ENCODE peak calls at places on chromosomes 1 and 21, in eight cellular contexts. One of them, this sample, is unnamed.

GRCh38 chr1:89692601-89693503 is 59.9 kb downstream of the LRRC8C start:
- DNase-seq in SK-N-SH: peak; percentile 64
- DNase-seq in IMR-90: peak; percentile 79
- DNase-seq in fibroblast of lung: peak; percentile 20
- DNase-seq in tibial artery: no peak
- DNase-seq in neural progenitor cell: no peak
- DNase-seq in aorta: no peak
- DNase-seq in OCI-LY7: peak; percentile 80
- DNase-seq in this sample: no peak

GRCh38 chr21:31248598-31248997 is 95.5 kb downstream of the TIAM1 start:
- DNase-seq in aorta: no peak
- DNase-seq in IMR-90: peak; percentile 63
- DNase-seq in fibroblast of lung: peak; percentile 68
- DNase-seq in neural progenitor cell: no peak
- DNase-seq in tibial artery: no peak
- DNase-seq in OCI-LY7: no peak
- DNase-seq in SK-N-SH: no peak
- DNase-seq in this sample: no peak

GRCh38 chr1:15118579-15118978 is 35.0 kb upstream of the TMEM51 start:
- DNase-seq in tibial artery: no peak
- DNase-seq in fibroblast of lung: no peak
- DNase-seq in neural progenitor cell: no peak
- DNase-seq in OCI-LY7: no peak
- DNase-seq in IMR-90: no peak
- DNase-seq in SK-N-SH: no peak
- DNase-seq in aorta: no peak
- DNase-seq in this sample: peak; percentile 28

GRCh38 chr1:170533331-170533730 is 1.4 kb downstream of the GORAB start:
- DNase-seq in tibial artery: no peak
- DNase-seq in SK-N-SH: no peak
- DNase-seq in aorta: no peak
- DNase-seq in OCI-LY7: no peak
- DNase-seq in neural progenitor cell: no peak
- DNase-seq in IMR-90: peak; percentile 70
- DNase-seq in fibroblast of lung: peak; percentile 72
- DNase-seq in this sample: no peak

GRCh38 chr1:153534933-153535663 is 693 bp downstream of the S100A6 start:
- DNase-seq in IMR-90: no peak
- DNase-seq in neural progenitor cell: no peak
- DNase-seq in OCI-LY7: no peak
- DNase-seq in tibial artery: peak; percentile 88
- DNase-seq in aorta: peak; percentile 85
- DNase-seq in fibroblast of lung: peak; percentile 28
- DNase-seq in SK-N-SH: no peak
- DNase-seq in this sample: no peak

GRCh38 chr1:25758466-25759070 is 41.4 kb upstream of the SELENON start:
- DNase-seq in IMR-90: no peak
- DNase-seq in SK-N-SH: no peak
- DNase-seq in aorta: no peak
- DNase-seq in fibroblast of lung: no peak
- DNase-seq in neural progenitor cell: no peak
- DNase-seq in OCI-LY7: no peak
- DNase-seq in tibial artery: no peak
- DNase-seq in this sample: no peak

GRCh38 chr1:8158995-8159394 is 132.9 kb upstream of the ERRFI1 start:
- DNase-seq in fibroblast of lung: no peak
- DNase-seq in aorta: no peak
- DNase-seq in tibial artery: no peak
- DNase-seq in SK-N-SH: no peak
- DNase-seq in neural progenitor cell: no peak
- DNase-seq in OCI-LY7: no peak
- DNase-seq in IMR-90: no peak
- DNase-seq in this sample: no peak

GRCh38 chr1:20439282-20439681 is 46.7 kb downstream of the CAMK2N1 start:
- DNase-seq in neural progenitor cell: peak; percentile 65
- DNase-seq in aorta: no peak
- DNase-seq in IMR-90: peak; percentile 55
- DNase-seq in tibial artery: no peak
- DNase-seq in fibroblast of lung: peak; percentile 41
- DNase-seq in OCI-LY7: no peak
- DNase-seq in SK-N-SH: no peak
- DNase-seq in this sample: no peak

GRCh38 chr21:31490471-31490870 is 146.4 kb upstream of the TIAM1 start:
- DNase-seq in aorta: no peak
- DNase-seq in IMR-90: no peak
- DNase-seq in tibial artery: no peak
- DNase-seq in neural progenitor cell: no peak
- DNase-seq in OCI-LY7: peak; percentile 5
- DNase-seq in fibroblast of lung: no peak
- DNase-seq in SK-N-SH: no peak
- DNase-seq in this sample: no peak

GRCh38 chr1:35660581-35661473 is 19.5 kb upstream of the PSMB2 start:
- DNase-seq in neural progenitor cell: peak; percentile 92
- DNase-seq in SK-N-SH: no peak
- DNase-seq in IMR-90: peak; percentile 75
- DNase-seq in tibial artery: no peak
- DNase-seq in fibroblast of lung: peak; percentile 65
- DNase-seq in aorta: no peak
- DNase-seq in OCI-LY7: no peak
- DNase-seq in this sample: no peak

GRCh38 chr1:37720231-37721130 is 28.2 kb downstream of the CDCA8 start:
- DNase-seq in neural progenitor cell: no peak
- DNase-seq in fibroblast of lung: no peak
- DNase-seq in IMR-90: no peak
- DNase-seq in aorta: no peak
- DNase-seq in tibial artery: no peak
- DNase-seq in OCI-LY7: no peak
- DNase-seq in SK-N-SH: no peak
- DNase-seq in this sample: no peak

GRCh38 chr1:81349194-81349965 is 451.4 kb upstream of the ADGRL2 start:
- DNase-seq in aorta: no peak
- DNase-seq in tibial artery: no peak
- DNase-seq in neural progenitor cell: peak; percentile 37
- DNase-seq in OCI-LY7: no peak
- DNase-seq in fibroblast of lung: no peak
- DNase-seq in SK-N-SH: peak; percentile 6
- DNase-seq in IMR-90: no peak
- DNase-seq in this sample: no peak

GRCh38 chr1:82697965-82698364 is 897.2 kb downstream of the ADGRL2 start:
- DNase-seq in neural progenitor cell: no peak
- DNase-seq in aorta: no peak
- DNase-seq in SK-N-SH: no peak
- DNase-seq in tibial artery: no peak
- DNase-seq in IMR-90: no peak
- DNase-seq in OCI-LY7: no peak
- DNase-seq in fibroblast of lung: no peak
- DNase-seq in this sample: no peak

GRCh38 chr21:36694041-36694515 is 4.8 kb upstream of the SIM2 start:
- DNase-seq in aorta: no peak
- DNase-seq in IMR-90: peak; percentile 65
- DNase-seq in neural progenitor cell: peak; percentile 56
- DNase-seq in OCI-LY7: no peak
- DNase-seq in fibroblast of lung: peak; percentile 36
- DNase-seq in SK-N-SH: peak; percentile 37
- DNase-seq in tibial artery: no peak
- DNase-seq in this sample: peak; percentile 51

GRCh38 chr1:236536540-236536939 is 12.8 kb downstream of the LGALS8 start:
- DNase-seq in SK-N-SH: no peak
- DNase-seq in neural progenitor cell: no peak
- DNase-seq in aorta: no peak
- DNase-seq in IMR-90: no peak
- DNase-seq in fibroblast of lung: no peak
- DNase-seq in OCI-LY7: no peak
- DNase-seq in tibial artery: no peak
- DNase-seq in this sample: no peak

GRCh38 chr1:224432672-224433040 is 1.9 kb downstream of the WDR26 start:
- DNase-seq in fibroblast of lung: peak; percentile 16
- DNase-seq in SK-N-SH: peak; percentile 31
- DNase-seq in aorta: no peak
- DNase-seq in IMR-90: no peak
- DNase-seq in tibial artery: no peak
- DNase-seq in OCI-LY7: peak; percentile 23
- DNase-seq in neural progenitor cell: peak; percentile 8
- DNase-seq in this sample: no peak

GRCh38 chr1:20255666-20256065 is 35.0 kb upstream of the VWA5B1 start:
- DNase-seq in fibroblast of lung: peak; percentile 84
- DNase-seq in OCI-LY7: no peak
- DNase-seq in neural progenitor cell: no peak
- DNase-seq in tibial artery: no peak
- DNase-seq in aorta: no peak
- DNase-seq in IMR-90: peak; percentile 78
- DNase-seq in SK-N-SH: no peak
- DNase-seq in this sample: no peak

GRCh38 chr1:111769517-111770146 is 13.9 kb downstream of the DDX20 start:
- DNase-seq in SK-N-SH: peak; percentile 66
- DNase-seq in OCI-LY7: peak; percentile 80
- DNase-seq in aorta: no peak
- DNase-seq in neural progenitor cell: peak; percentile 57
- DNase-seq in IMR-90: peak; percentile 78
- DNase-seq in tibial artery: no peak
- DNase-seq in fibroblast of lung: peak; percentile 54
- DNase-seq in this sample: peak; percentile 21

GRCh38 chr1:25569599-25570458 is 26.4 kb downstream of the LDLRAP1 start:
- DNase-seq in OCI-LY7: peak; percentile 33
- DNase-seq in fibroblast of lung: peak; percentile 65
- DNase-seq in neural progenitor cell: no peak
- DNase-seq in IMR-90: no peak
- DNase-seq in tibial artery: no peak
- DNase-seq in SK-N-SH: no peak
- DNase-seq in aorta: no peak
- DNase-seq in this sample: peak; percentile 94

GRCh38 chr1:70358921-70359564 is 4.5 kb upstream of the ANKRD13C start:
- DNase-seq in SK-N-SH: no peak
- DNase-seq in aorta: no peak
- DNase-seq in tibial artery: no peak
- DNase-seq in fibroblast of lung: peak; percentile 87
- DNase-seq in neural progenitor cell: no peak
- DNase-seq in OCI-LY7: no peak
- DNase-seq in IMR-90: peak; percentile 46
- DNase-seq in this sample: no peak

GRCh38 chr1:116278541-116278866 is 94.5 kb upstream of the ATP1A1 start:
- DNase-seq in aorta: no peak
- DNase-seq in fibroblast of lung: no peak
- DNase-seq in tibial artery: no peak
- DNase-seq in OCI-LY7: no peak
- DNase-seq in IMR-90: no peak
- DNase-seq in SK-N-SH: no peak
- DNase-seq in neural progenitor cell: no peak
- DNase-seq in this sample: no peak

DNA sequence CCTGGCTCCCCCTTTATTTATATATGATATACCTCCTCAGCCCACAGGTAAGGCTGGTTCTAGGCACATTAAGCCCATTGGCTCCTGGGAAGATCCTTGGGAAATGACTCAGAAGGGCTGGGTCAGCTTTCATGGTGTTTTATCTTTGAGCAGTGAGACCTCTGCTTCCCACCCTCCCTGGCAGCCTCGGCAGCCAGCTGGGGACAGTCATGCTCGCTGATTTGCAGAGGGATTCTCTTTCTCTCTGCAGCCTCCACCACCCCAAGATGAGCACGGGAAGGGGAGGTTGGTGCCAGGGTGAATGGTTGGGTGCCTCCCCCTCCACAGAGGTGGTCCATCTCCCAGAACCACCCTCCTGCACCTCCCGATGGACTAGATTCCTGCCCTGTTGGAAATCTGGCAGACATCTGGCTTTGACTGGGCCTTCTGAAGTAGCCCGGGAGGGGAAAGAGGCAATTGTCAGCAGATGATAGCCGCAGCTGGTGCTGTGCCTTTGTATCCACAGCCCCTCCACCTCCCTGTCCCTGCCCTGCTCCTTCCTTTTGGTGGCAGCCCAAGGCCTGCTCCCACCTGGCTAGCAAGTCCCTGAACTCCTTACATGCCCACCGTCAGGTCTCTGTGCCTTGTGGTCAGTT is 24.7 kb downstream of the IER5 start:
- DNase-seq in SK-N-SH: peak; percentile 63
- DNase-seq in fibroblast of lung: peak; percentile 70
- DNase-seq in OCI-LY7: no peak
- DNase-seq in neural progenitor cell: no peak
- DNase-seq in IMR-90: peak; percentile 77
- DNase-seq in aorta: no peak
- DNase-seq in tibial artery: no peak
- DNase-seq in this sample: no peak
- H3K27ac ChIP-seq in SK-N-SH: peak overlapping the region; percentile 75
- H3K27ac ChIP-seq in fibroblast of lung: peak overlapping the region; percentile 81
- H3K27ac ChIP-seq in OCI-LY7: no peak overlapping the region
- H3K27ac ChIP-seq in neural progenitor cell: no peak overlapping the region
- H3K27ac ChIP-seq in IMR-90: peak overlapping the region; percentile 75
- H3K27ac ChIP-seq in aorta: no peak overlapping the region
- H3K27ac ChIP-seq in tibial artery: peak overlapping the region; percentile 24
- H3K27ac ChIP-seq in this sample: no peak overlapping the region

GRCh38 chr1:63322944-63323865 is 838 bp downstream of the FOXD3 start:
- DNase-seq in IMR-90: no peak
- DNase-seq in OCI-LY7: no peak
- DNase-seq in tibial artery: no peak
- DNase-seq in aorta: no peak
- DNase-seq in fibroblast of lung: no peak
- DNase-seq in neural progenitor cell: peak; percentile 61
- DNase-seq in SK-N-SH: peak; percentile 57
- DNase-seq in this sample: peak; percentile 69
- H3K4me3 ChIP-seq in IMR-90: no peak overlapping the region
- H3K4me3 ChIP-seq in OCI-LY7: peak overlapping the region; percentile 76
- H3K4me3 ChIP-seq in tibial artery: peak overlapping the region; percentile 59
- H3K4me3 ChIP-seq in aorta: no peak overlapping the region
- H3K4me3 ChIP-seq in fibroblast of lung: no peak overlapping the region
- H3K4me3 ChIP-seq in neural progenitor cell: peak overlapping the region; percentile 45
- H3K4me3 ChIP-seq in SK-N-SH: no peak overlapping the region
- H3K4me3 ChIP-seq in this sample: peak overlapping the region; percentile 43

DNA sequence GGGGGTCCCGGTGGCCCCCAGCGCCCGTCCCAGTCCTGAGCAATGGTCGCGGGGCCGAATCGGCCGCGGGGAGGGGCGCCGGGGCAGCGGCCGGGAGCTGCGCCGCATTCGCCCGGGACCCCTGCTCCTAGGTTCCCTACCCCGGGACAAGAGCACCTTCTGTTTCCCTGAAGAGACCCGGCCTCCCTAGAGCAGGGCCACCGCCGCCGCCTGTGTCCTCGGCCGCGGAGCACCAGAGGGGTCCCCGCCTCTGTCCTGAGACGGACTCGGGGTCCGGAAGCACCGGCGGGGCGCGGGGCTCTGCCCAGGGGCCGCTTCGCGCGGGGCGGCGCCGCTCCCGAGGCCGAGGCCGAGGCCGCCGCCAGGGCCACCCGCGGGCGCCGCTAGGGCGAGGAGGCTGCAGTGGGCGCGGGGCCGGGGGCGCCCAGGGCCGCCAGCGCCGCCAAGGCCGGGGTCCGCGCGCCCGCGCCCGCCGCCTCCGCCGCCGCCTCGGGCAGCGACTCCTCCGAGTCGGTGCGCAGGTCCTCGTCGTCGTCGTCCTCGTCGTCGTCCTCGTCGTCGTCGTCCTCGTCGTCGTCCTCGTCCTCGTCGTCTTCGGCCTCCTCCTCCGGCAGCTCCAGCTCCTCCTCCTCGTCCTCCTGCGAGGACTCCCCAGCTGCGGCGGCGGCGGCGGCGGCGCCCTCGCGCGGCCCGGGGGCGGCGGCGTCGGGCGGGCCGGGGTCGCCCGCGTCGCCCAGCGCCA is 157.7 kb downstream of the CASZ1 start:
- DNase-seq in SK-N-SH: no peak
- DNase-seq in aorta: no peak
- DNase-seq in OCI-LY7: no peak
- DNase-seq in fibroblast of lung: no peak
- DNase-seq in tibial artery: no peak
- DNase-seq in IMR-90: no peak
- DNase-seq in neural progenitor cell: peak; percentile 73
- DNase-seq in this sample: no peak
- H3K27ac ChIP-seq in SK-N-SH: no peak overlapping the region
- H3K27ac ChIP-seq in aorta: peak overlapping the region; percentile 31
- H3K27ac ChIP-seq in OCI-LY7: no peak overlapping the region
- H3K27ac ChIP-seq in fibroblast of lung: no peak overlapping the region
- H3K27ac ChIP-seq in tibial artery: peak overlapping the region; percentile 41
- H3K27ac ChIP-seq in IMR-90: no peak overlapping the region
- H3K27ac ChIP-seq in neural progenitor cell: no peak overlapping the region
- H3K27ac ChIP-seq in this sample: no peak overlapping the region

GRCh38 chr1:179137623-179138235 is 55.9 kb downstream of the TOR3A start:
- DNase-seq in OCI-LY7: no peak
- DNase-seq in neural progenitor cell: no peak
- DNase-seq in IMR-90: peak; percentile 57
- DNase-seq in fibroblast of lung: no peak
- DNase-seq in SK-N-SH: no peak
- DNase-seq in tibial artery: no peak
- DNase-seq in aorta: no peak
- DNase-seq in this sample: no peak
- H3K4me3 ChIP-seq in OCI-LY7: no peak overlapping the region
- H3K4me3 ChIP-seq in neural progenitor cell: no peak overlapping the region
- H3K4me3 ChIP-seq in IMR-90: no peak overlapping the region
- H3K4me3 ChIP-seq in fibroblast of lung: peak overlapping the region; percentile 28
- H3K4me3 ChIP-seq in SK-N-SH: no peak overlapping the region
- H3K4me3 ChIP-seq in tibial artery: no peak overlapping the region
- H3K4me3 ChIP-seq in aorta: no peak overlapping the region
- H3K4me3 ChIP-seq in this sample: no peak overlapping the region